ENCODE peak calls at places on chromosomes 11 and 22, in ten cellular contexts. D, S, L, I, B, Q, F, W, G and C are unnamed samples. For H3K36me3, the result is how much of the 10 kb centered on the place peaks cover.

GRCh38 chr11:116467809-116468208 is 305.0 kb downstream of the BUD13 start:
- DNase-seq in B (no peak), S (no peak), Q (no peak), W (no peak), L (no peak), F (no peak), D (no peak), I (no peak), G (no peak), C (no peak)

GRCh38 chr11:119809346-119809745 is 80.3 kb upstream of the NECTIN1 start:
- DNase-seq in F (no peak), G (no peak), L (no peak), I (no peak), W (no peak), S (no peak), B (no peak), Q (no peak), D (no peak), C (no peak)

GRCh38 chr22:45210577-45211431 is 29.9 kb downstream of the KIAA0930 start:
- DNase-seq in S (no peak), W (no peak), G (no peak), D (no peak), I (no peak), Q (no peak), B (no peak), L (no peak), F (peak), C (peak)

GRCh38 chr11:12669930-12670329 is 4.3 kb upstream of the TEAD1 start:
- DNase-seq in Q (no peak), I (no peak), D (no peak), L (no peak), W (no peak), B (no peak), G (no peak), F (no peak), S (no peak), C (no peak)

GRCh38 chr11:87445002-87445401 is 407.3 kb downstream of the TMEM135 start:
- DNase-seq in L (peak), G (no peak), W (no peak), B (no peak), I (no peak), D (no peak), S (no peak), F (no peak), Q (no peak), C (no peak)

GRCh38 chr11:82577246-82577645 is 156.4 kb downstream of the FAM181B start:
- DNase-seq in I (no peak), L (no peak), F (no peak), W (no peak), D (no peak), G (no peak), Q (no peak), S (no peak), B (no peak), C (no peak)

GRCh38 chr11:130865772-130866114 is 50.5 kb downstream of the SNX19 start:
- DNase-seq in B (no peak), W (no peak), F (no peak), S (no peak), L (no peak), D (no peak), Q (no peak), G (no peak), I (no peak), C (no peak)

GRCh38 chr11:2655834-2656622 is 43.8 kb downstream of the KCNQ1OT1 start:
- DNase-seq in G (no peak), Q (no peak), W (no peak), L (peak), S (no peak), D (no peak), I (no peak), B (peak), F (peak), C (no peak)

GRCh38 chr11:134069426-134069921 is 602 bp downstream of the JAM3 start:
- DNase-seq in W (no peak), B (no peak), Q (no peak), L (no peak), G (peak), S (peak), I (no peak), D (peak), F (no peak), C (peak)

GRCh38 chr11:3104961-3105790 is 48.0 kb upstream of the CARS1 start:
- DNase-seq in G (no peak), I (peak), D (no peak), F (peak), Q (no peak), B (no peak), W (peak), L (no peak), S (no peak), C (peak)

GRCh38 chr22:25038239-25038638 is 85.7 kb downstream of the KIAA1671 start:
- DNase-seq in I (no peak), F (no peak), Q (no peak), D (no peak), B (no peak), L (no peak), W (no peak), G (no peak), S (no peak), C (no peak)

GRCh38 chr11:11073996-11074395 is 216.1 kb upstream of the ZBED5 start:
- DNase-seq in Q (no peak), D (no peak), S (no peak), G (no peak), W (no peak), I (no peak), F (no peak), B (no peak), L (no peak), C (no peak)

GRCh38 chr11:60765355-60765754 is 8.7 kb downstream of the MS4A15 start:
- DNase-seq in B (no peak), W (peak), F (no peak), S (no peak), L (no peak), I (no peak), Q (no peak), G (no peak), D (no peak), C (no peak)

GRCh38 chr11:57095896-57096295 is 85.9 kb upstream of the LRRC55 start:
- DNase-seq in D (no peak), L (no peak), F (no peak), S (no peak), B (no peak), W (no peak), I (no peak), G (no peak), Q (no peak), C (no peak)

GRCh38 chr11:68798221-68798813 is 43.4 kb downstream of the CPT1A start:
- DNase-seq in S (no peak), F (no peak), L (peak), W (no peak), Q (peak), B (peak), G (no peak), D (no peak), I (peak), C (peak)

GRCh38 chr11:120410622-120411380 is 74.6 kb downstream of the ARHGEF12 start:
- DNase-seq in S (no peak), G (no peak), W (no peak), D (no peak), L (no peak), Q (no peak), F (no peak), B (no peak), I (no peak), C (no peak)

GRCh38 chr11:13663631-13664071 is 4.8 kb upstream of the FAR1 start:
- DNase-seq in B (no peak), G (no peak), Q (no peak), L (no peak), S (no peak), W (no peak), D (no peak), F (no peak), I (peak), C (no peak)

GRCh38 chr11:109029927-109030326 is 365.1 kb downstream of the DDX10 start:
- DNase-seq in Q (no peak), F (no peak), W (no peak), B (no peak), I (no peak), G (no peak), D (no peak), S (no peak), L (no peak), C (no peak)

GRCh38 chr22:20764729-20765128 is 9.2 kb upstream of the SERPIND1 start:
- DNase-seq in W (no peak), S (no peak), D (no peak), F (no peak), I (no peak), B (no peak), Q (no peak), G (no peak), L (no peak), C (no peak)

GRCh38 chr11:130261546-130261945 is 53.2 kb downstream of the ZBTB44 start:
- DNase-seq in Q (no peak), F (no peak), L (no peak), D (no peak), W (no peak), S (no peak), G (no peak), B (no peak), I (no peak), C (no peak)

GRCh38 chr22:33401291-33401690 is 343.1 kb upstream of the SYN3 start:
- DNase-seq in D (no peak), G (no peak), L (peak), S (no peak), F (no peak), B (no peak), I (no peak), Q (no peak), W (no peak), C (no peak)

GRCh38 chr11:121418625-121419114 is 33.4 kb upstream of the SORL1 start:
- DNase-seq in Q (peak), F (no peak), I (peak), D (peak), S (no peak), B (peak), L (no peak), W (no peak), G (no peak), C (peak)

GRCh38 chr11:8604078-8604723 is 10.2 kb upstream of the STK33 start:
- DNase-seq in W (peak), F (no peak), I (peak), D (no peak), G (no peak), Q (peak), L (peak), S (peak), B (peak), C (peak)

GRCh38 chr11:83573097-83573496 is 286.9 kb upstream of the CCDC90B start:
- DNase-seq in G (no peak), B (no peak), S (no peak), D (no peak), L (no peak), F (no peak), W (no peak), Q (no peak), I (no peak), C (no peak)

GRCh38 chr11:72111803-72112540 is 523 bp downstream of the ANAPC15 start:
- DNase-seq in B (peak), S (peak), D (peak), L (peak), G (peak), W (peak), I (peak), F (peak), Q (peak), C (no peak)

GRCh38 chr22:37175414-37176144 is 12.5 kb downstream of the C1QTNF6 start:
- DNase-seq in S (peak), W (peak), D (no peak), I (no peak), B (no peak), Q (no peak), F (peak), L (no peak), G (no peak), C (peak)

GRCh38 chr22:30175743-30176288 is 70.7 kb downstream of the LIF start:
- DNase-seq in I (no peak), S (no peak), L (no peak), G (no peak), Q (no peak), D (no peak), F (no peak), B (no peak), W (no peak), C (no peak)

GRCh38 chr11:45993438-45994064 is 71.1 kb downstream of the LARGE2 start:
- DNase-seq in L (no peak), I (peak), D (peak), W (peak), B (peak), G (peak), F (no peak), Q (no peak), S (peak), C (no peak)

GRCh38 chr11:15106201-15106965 is 8.3 kb upstream of the INSC start:
- DNase-seq in F (no peak), I (no peak), W (no peak), B (no peak), D (no peak), L (peak), G (no peak), S (no peak), Q (no peak), C (no peak)

GRCh38 chr11:93623179-93623578 is 38.3 kb upstream of the CEP295 start:
- DNase-seq in S (no peak), L (no peak), Q (no peak), I (no peak), F (no peak), B (no peak), W (no peak), D (no peak), G (no peak), C (no peak)

GRCh38 chr11:117657801-117658200 is 139.2 kb downstream of the DSCAML1 start:
- DNase-seq in G (no peak), D (no peak), W (no peak), F (peak), B (no peak), L (no peak), S (no peak), Q (no peak), I (no peak), C (no peak)

GRCh38 chr11:34348919-34349318 is 8.9 kb downstream of the ABTB2 start:
- DNase-seq in G (no peak), L (no peak), Q (no peak), F (no peak), I (no peak), D (no peak), B (no peak), W (no peak), S (no peak), C (no peak)

GRCh38 chr22:49433717-49434611 is 393.7 kb downstream of the BRD1 start:
- DNase-seq in F (peak), G (no peak), L (no peak), W (no peak), S (no peak), Q (no peak), D (no peak), I (no peak), B (no peak), C (no peak)

GRCh38 chr11:122678406-122678805 is 22.9 kb downstream of the UBASH3B start:
- DNase-seq in W (no peak), Q (no peak), D (no peak), I (no peak), F (no peak), L (no peak), G (no peak), S (no peak), B (no peak), C (no peak)

GRCh38 chr11:1852885-1853284 is at the start of gene LSP1:
- DNase-seq in L (no peak), Q (peak), W (no peak), F (peak), G (no peak), S (no peak), I (no peak), B (peak), D (no peak), C (peak)

GRCh38 chr11:35923452-35923851 is 20.4 kb upstream of the LDLRAD3 start:
- DNase-seq in I (no peak), F (no peak), S (no peak), L (no peak), Q (no peak), D (no peak), W (no peak), G (no peak), B (no peak), C (no peak)

GRCh38 chr22:36757608-36758220 is 18.2 kb downstream of the IFT27 start:
- DNase-seq in S (peak), G (peak), I (peak), L (peak), Q (peak), D (peak), B (peak), W (peak), F (peak), C (no peak)

GRCh38 chr22:34036936-34037335 is 116.7 kb upstream of the LARGE1 start:
- DNase-seq in W (no peak), F (no peak), B (no peak), S (no peak), Q (no peak), D (no peak), G (no peak), L (no peak), I (no peak), C (no peak)

GRCh38 chr11:62104816-62105610 is 18.8 kb upstream of the INCENP start:
- DNase-seq in F (no peak), L (peak), W (no peak), D (peak), G (peak), I (no peak), B (peak), S (peak), Q (peak), C (no peak)

GRCh38 chr11:111298466-111299110 is at the start of gene POU2AF3:
- DNase-seq in I (no peak), G (peak), Q (no peak), F (peak), D (no peak), W (no peak), L (no peak), S (no peak), B (no peak), C (no peak)

DNA sequence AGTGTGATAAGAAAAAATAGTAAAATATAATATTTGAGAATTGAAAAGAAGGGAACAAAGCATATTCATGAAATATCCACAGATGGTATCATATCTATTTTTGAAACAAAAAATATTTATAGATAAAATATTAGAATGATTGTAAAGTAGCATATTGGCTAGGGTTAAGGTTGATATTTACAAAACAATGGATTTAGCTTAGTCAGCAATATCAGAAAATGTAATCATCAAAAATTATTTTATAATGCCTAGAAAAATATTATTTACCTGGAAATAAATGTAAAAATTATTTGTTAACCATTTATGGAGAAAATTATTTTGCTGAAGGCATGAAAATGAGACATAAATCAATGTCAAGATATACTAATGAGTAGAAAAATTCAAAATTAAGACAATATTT is 12.8 kb downstream of the FAM111B start:
- DNase-seq in W (no peak), L (no peak), B (no peak), D (no peak), F (no peak), I (no peak), Q (no peak), G (no peak), S (no peak), C (no peak)
- H3K36me3 ChIP-seq in W (under half), L (half or more), B (under half), D (under half), F (under half), I (under half), Q (under half), G (under half), S (under half), C (under half)

DNA sequence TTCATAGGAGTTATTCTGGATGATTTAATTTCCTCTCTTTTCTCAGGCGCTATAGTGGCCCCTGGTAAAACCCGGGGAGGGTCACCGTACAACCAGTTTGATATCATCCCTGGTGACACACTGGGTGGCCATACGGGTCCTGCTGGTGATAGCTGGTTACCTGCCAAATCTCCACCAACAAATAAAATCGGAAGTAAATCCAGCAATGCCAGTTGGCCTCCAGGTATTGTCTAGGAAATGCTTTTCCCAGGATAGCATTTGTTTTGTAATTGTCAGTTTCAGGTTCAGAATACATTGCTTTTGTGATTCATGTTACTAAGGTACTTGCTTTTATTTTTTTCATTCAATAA is 35.6 kb upstream of the ADSL start:
- DNase-seq in G (no peak), D (no peak), B (no peak), Q (no peak), S (no peak), W (no peak), I (no peak), L (no peak), F (no peak), C (no peak)
- H3K36me3 ChIP-seq in G (under half), D (half or more), B (under half), Q (half or more), S (under half), W (half or more), I (under half), L (half or more), F (half or more), C (under half)

GRCh38 chr11:102685311-102685710 is 20.3 kb downstream of the MMP27 start:
- DNase-seq in I (no peak), B (no peak), W (no peak), G (no peak), S (no peak), Q (no peak), F (no peak), L (no peak), D (no peak), C (no peak)
- H3K36me3 ChIP-seq in I (under half), B (under half), W (under half), G (under half), S (under half), Q (under half), F (under half), L (under half), D (under half), C (under half)

DNA sequence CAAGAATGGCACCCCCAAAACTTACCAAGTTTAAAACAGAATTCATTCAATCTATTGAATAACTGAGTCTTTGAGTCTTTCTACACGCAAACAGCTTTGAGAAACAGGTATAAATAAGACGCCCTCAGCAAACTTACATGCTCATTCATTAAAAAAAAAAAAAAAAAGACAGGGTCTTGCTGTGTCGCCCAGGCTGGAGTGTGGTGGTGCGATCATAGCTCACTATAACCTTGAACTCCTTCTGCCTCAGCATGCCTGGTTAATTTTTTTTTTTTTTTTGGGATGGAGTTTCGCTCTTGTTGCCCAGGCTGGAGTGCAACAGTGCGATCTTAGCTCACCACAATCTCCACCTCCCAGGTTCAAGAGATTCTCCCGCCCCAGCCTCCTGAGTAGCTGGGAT is 6.1 kb downstream of the PRR14L start:
- DNase-seq in L (no peak), F (no peak), W (no peak), I (no peak), D (no peak), G (no peak), Q (no peak), S (no peak), B (no peak), C (no peak)
- H3K36me3 ChIP-seq in L (under half), F (under half), W (under half), I (under half), D (under half), G (under half), Q (under half), S (under half), B (under half), C (under half)

GRCh38 chr11:102387056-102387781 is 40.2 kb downstream of the BIRC2 start:
- DNase-seq in W (no peak), B (no peak), L (no peak), Q (no peak), G (no peak), D (no peak), S (no peak), I (no peak), F (no peak), C (no peak)
- H3K36me3 ChIP-seq in W (under half), B (under half), L (under half), Q (under half), G (under half), D (half or more), S (under half), I (under half), F (under half), C (under half)